ENCODE peak calls at places on chromosome 6, in eight cellular contexts. One of them, this sample, is unnamed.

GRCh38 chr6:1464796-1465348 is 75.5 kb downstream of the FOXF2 start:
- DNase-seq in WTC11: no peak
- DNase-seq in uterus: no peak
- DNase-seq in fibroblast of mammary gland: no peak
- DNase-seq in cardiac fibroblast: no peak
- DNase-seq in RWPE1: no peak
- DNase-seq in Calu3: no peak
- DNase-seq in pancreas: no peak
- DNase-seq in this sample: no peak

GRCh38 chr6:145034664-145035063 is 700.7 kb downstream of the EPM2A start:
- DNase-seq in uterus: no peak
- DNase-seq in Calu3: no peak
- DNase-seq in RWPE1: no peak
- DNase-seq in WTC11: no peak
- DNase-seq in pancreas: no peak
- DNase-seq in fibroblast of mammary gland: peak
- DNase-seq in cardiac fibroblast: peak
- DNase-seq in this sample: no peak

GRCh38 chr6:160398674-160399271 is 50.6 kb downstream of the SLC22A3 start:
- DNase-seq in Calu3: no peak
- DNase-seq in fibroblast of mammary gland: peak
- DNase-seq in WTC11: no peak
- DNase-seq in uterus: no peak
- DNase-seq in pancreas: no peak
- DNase-seq in RWPE1: no peak
- DNase-seq in cardiac fibroblast: peak
- DNase-seq in this sample: no peak

GRCh38 chr6:35731736-35732532 is 4.9 kb upstream of the ARMC12 start:
- DNase-seq in WTC11: peak
- DNase-seq in cardiac fibroblast: peak
- DNase-seq in uterus: peak
- DNase-seq in fibroblast of mammary gland: peak
- DNase-seq in RWPE1: peak
- DNase-seq in pancreas: peak
- DNase-seq in Calu3: peak
- DNase-seq in this sample: peak

GRCh38 chr6:156474507-156475120 is 302.6 kb upstream of the ARID1B start:
- DNase-seq in cardiac fibroblast: no peak
- DNase-seq in uterus: no peak
- DNase-seq in WTC11: no peak
- DNase-seq in RWPE1: no peak
- DNase-seq in Calu3: no peak
- DNase-seq in pancreas: no peak
- DNase-seq in fibroblast of mammary gland: no peak
- DNase-seq in this sample: no peak

GRCh38 chr6:52377538-52378221 is 15.7 kb downstream of the PAQR8 start:
- DNase-seq in cardiac fibroblast: no peak
- DNase-seq in pancreas: no peak
- DNase-seq in Calu3: no peak
- DNase-seq in WTC11: no peak
- DNase-seq in fibroblast of mammary gland: no peak
- DNase-seq in uterus: no peak
- DNase-seq in RWPE1: no peak
- DNase-seq in this sample: no peak

GRCh38 chr6:3784423-3784822 is 32.9 kb upstream of the PXDC1 start:
- DNase-seq in WTC11: no peak
- DNase-seq in pancreas: no peak
- DNase-seq in cardiac fibroblast: no peak
- DNase-seq in Calu3: no peak
- DNase-seq in uterus: no peak
- DNase-seq in RWPE1: no peak
- DNase-seq in fibroblast of mammary gland: no peak
- DNase-seq in this sample: no peak

GRCh38 chr6:145015739-145016558 is 719.4 kb downstream of the EPM2A start:
- DNase-seq in pancreas: no peak
- DNase-seq in RWPE1: peak
- DNase-seq in cardiac fibroblast: peak
- DNase-seq in Calu3: peak
- DNase-seq in WTC11: no peak
- DNase-seq in uterus: no peak
- DNase-seq in fibroblast of mammary gland: peak
- DNase-seq in this sample: no peak

GRCh38 chr6:89117285-89118108 is at the start of gene SRSF12:
- DNase-seq in fibroblast of mammary gland: no peak
- DNase-seq in uterus: peak
- DNase-seq in cardiac fibroblast: peak
- DNase-seq in RWPE1: peak
- DNase-seq in Calu3: peak
- DNase-seq in WTC11: peak
- DNase-seq in pancreas: peak
- DNase-seq in this sample: no peak

GRCh38 chr6:38646166-38646565 is 6.4 kb upstream of the BTBD9 start:
- DNase-seq in uterus: no peak
- DNase-seq in RWPE1: peak
- DNase-seq in cardiac fibroblast: no peak
- DNase-seq in pancreas: no peak
- DNase-seq in fibroblast of mammary gland: no peak
- DNase-seq in Calu3: no peak
- DNase-seq in WTC11: no peak
- DNase-seq in this sample: no peak

GRCh38 chr6:96742702-96743101 is 94.6 kb downstream of the GPR63 start:
- DNase-seq in Calu3: no peak
- DNase-seq in fibroblast of mammary gland: no peak
- DNase-seq in RWPE1: no peak
- DNase-seq in cardiac fibroblast: no peak
- DNase-seq in uterus: no peak
- DNase-seq in WTC11: no peak
- DNase-seq in pancreas: no peak
- DNase-seq in this sample: no peak

GRCh38 chr6:72182337-72183246 is 296.2 kb downstream of the RIMS1 start:
- DNase-seq in WTC11: peak
- DNase-seq in fibroblast of mammary gland: peak
- DNase-seq in cardiac fibroblast: peak
- DNase-seq in RWPE1: peak
- DNase-seq in pancreas: peak
- DNase-seq in uterus: no peak
- DNase-seq in Calu3: peak
- DNase-seq in this sample: peak

GRCh38 chr6:53751417-53751816 is 43.4 kb upstream of the LRRC1 start:
- DNase-seq in WTC11: no peak
- DNase-seq in fibroblast of mammary gland: no peak
- DNase-seq in cardiac fibroblast: no peak
- DNase-seq in Calu3: no peak
- DNase-seq in RWPE1: no peak
- DNase-seq in uterus: no peak
- DNase-seq in pancreas: no peak
- DNase-seq in this sample: no peak

GRCh38 chr6:70709826-70710225 is 42.1 kb downstream of the SMAP1 start:
- DNase-seq in pancreas: no peak
- DNase-seq in WTC11: no peak
- DNase-seq in cardiac fibroblast: peak
- DNase-seq in Calu3: peak
- DNase-seq in uterus: no peak
- DNase-seq in fibroblast of mammary gland: peak
- DNase-seq in RWPE1: peak
- DNase-seq in this sample: no peak

GRCh38 chr6:85390775-85391174 is 59.1 kb upstream of the NT5E start:
- DNase-seq in cardiac fibroblast: peak
- DNase-seq in RWPE1: no peak
- DNase-seq in Calu3: no peak
- DNase-seq in pancreas: no peak
- DNase-seq in WTC11: no peak
- DNase-seq in fibroblast of mammary gland: peak
- DNase-seq in uterus: no peak
- DNase-seq in this sample: no peak

GRCh38 chr6:56713285-56713684 is 70.6 kb upstream of the DST start:
- DNase-seq in fibroblast of mammary gland: peak
- DNase-seq in WTC11: no peak
- DNase-seq in cardiac fibroblast: peak
- DNase-seq in Calu3: peak
- DNase-seq in uterus: peak
- DNase-seq in RWPE1: peak
- DNase-seq in pancreas: no peak
- DNase-seq in this sample: no peak

GRCh38 chr6:50128420-50129005 is 78.8 kb upstream of the DEFB112 start:
- DNase-seq in RWPE1: no peak
- DNase-seq in uterus: no peak
- DNase-seq in fibroblast of mammary gland: peak
- DNase-seq in cardiac fibroblast: peak
- DNase-seq in pancreas: no peak
- DNase-seq in Calu3: no peak
- DNase-seq in WTC11: no peak
- DNase-seq in this sample: no peak
- TF ChIP-seq CTCF in RWPE1: peak
- TF ChIP-seq CTCF in uterus: peak
- TF ChIP-seq CTCF in fibroblast of mammary gland: peak
- TF ChIP-seq CTCF in cardiac fibroblast: peak
- TF ChIP-seq CTCF in pancreas: peak
- TF ChIP-seq CTCF in Calu3: peak
- TF ChIP-seq CTCF in WTC11: no peak
- TF ChIP-seq CTCF in this sample: peak

GRCh38 chr6:163902993-163903392 is 488.5 kb downstream of the QKI start:
- DNase-seq in cardiac fibroblast: no peak
- DNase-seq in WTC11: no peak
- DNase-seq in Calu3: no peak
- DNase-seq in RWPE1: no peak
- DNase-seq in fibroblast of mammary gland: no peak
- DNase-seq in uterus: no peak
- DNase-seq in pancreas: no peak
- DNase-seq in this sample: no peak
- TF ChIP-seq CTCF in cardiac fibroblast: no peak
- TF ChIP-seq CTCF in WTC11: no peak
- TF ChIP-seq CTCF in Calu3: no peak
- TF ChIP-seq CTCF in RWPE1: no peak
- TF ChIP-seq CTCF in fibroblast of mammary gland: no peak
- TF ChIP-seq CTCF in uterus: no peak
- TF ChIP-seq CTCF in pancreas: no peak
- TF ChIP-seq CTCF in this sample: no peak

GRCh38 chr6:69181964-69182363 is 546.9 kb downstream of the ADGRB3 start:
- DNase-seq in uterus: no peak
- DNase-seq in pancreas: no peak
- DNase-seq in WTC11: no peak
- DNase-seq in cardiac fibroblast: no peak
- DNase-seq in Calu3: no peak
- DNase-seq in fibroblast of mammary gland: no peak
- DNase-seq in RWPE1: no peak
- DNase-seq in this sample: no peak

GRCh38 chr6:69180361-69181067 is 545.4 kb downstream of the ADGRB3 start:
- DNase-seq in cardiac fibroblast: no peak
- DNase-seq in RWPE1: no peak
- DNase-seq in pancreas: no peak
- DNase-seq in WTC11: no peak
- DNase-seq in fibroblast of mammary gland: no peak
- DNase-seq in uterus: no peak
- DNase-seq in Calu3: no peak
- DNase-seq in this sample: no peak

GRCh38 chr6:69185276-69185675 is 550.2 kb downstream of the ADGRB3 start:
- DNase-seq in WTC11: no peak
- DNase-seq in cardiac fibroblast: no peak
- DNase-seq in pancreas: no peak
- DNase-seq in fibroblast of mammary gland: no peak
- DNase-seq in RWPE1: no peak
- DNase-seq in uterus: no peak
- DNase-seq in Calu3: no peak
- DNase-seq in this sample: no peak

DNA sequence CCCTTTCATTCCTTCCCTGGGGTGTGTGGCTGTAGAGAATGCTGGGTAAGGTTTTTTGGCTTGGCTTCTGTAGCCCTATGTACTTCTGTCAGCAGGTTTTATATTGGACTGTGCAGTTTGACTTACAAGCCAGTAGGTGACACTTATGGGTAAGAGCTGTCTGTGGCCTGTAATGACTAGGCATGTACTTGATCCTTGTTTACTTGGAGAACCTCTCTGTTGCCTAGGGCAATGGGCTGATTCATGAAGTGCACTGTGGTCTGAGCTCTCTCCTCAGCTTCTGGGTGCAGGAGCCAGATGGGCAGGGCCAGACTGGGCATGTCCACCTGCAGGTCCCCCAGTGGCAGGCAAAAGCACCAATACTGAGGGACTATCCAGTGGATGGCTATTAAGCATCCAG is 544.6 kb downstream of the ADGRB3 start:
- DNase-seq in pancreas: no peak
- DNase-seq in cardiac fibroblast: no peak
- DNase-seq in WTC11: no peak
- DNase-seq in Calu3: no peak
- DNase-seq in uterus: no peak
- DNase-seq in RWPE1: peak
- DNase-seq in fibroblast of mammary gland: no peak
- DNase-seq in this sample: peak
- TF ChIP-seq CTCF in pancreas: no peak
- TF ChIP-seq CTCF in cardiac fibroblast: no peak
- TF ChIP-seq CTCF in WTC11: no peak
- TF ChIP-seq CTCF in Calu3: no peak
- TF ChIP-seq CTCF in uterus: no peak
- TF ChIP-seq CTCF in RWPE1: no peak
- TF ChIP-seq CTCF in fibroblast of mammary gland: no peak
- TF ChIP-seq CTCF in this sample: no peak

GRCh38 chr6:23415819-23416427 is 710.1 kb upstream of the NRSN1 start:
- DNase-seq in cardiac fibroblast: no peak
- DNase-seq in Calu3: no peak
- DNase-seq in uterus: no peak
- DNase-seq in RWPE1: no peak
- DNase-seq in WTC11: no peak
- DNase-seq in fibroblast of mammary gland: no peak
- DNase-seq in pancreas: no peak
- DNase-seq in this sample: no peak

GRCh38 chr6:23413327-23414203 is 712.5 kb upstream of the NRSN1 start:
- DNase-seq in RWPE1: no peak
- DNase-seq in uterus: no peak
- DNase-seq in cardiac fibroblast: no peak
- DNase-seq in pancreas: no peak
- DNase-seq in Calu3: no peak
- DNase-seq in fibroblast of mammary gland: peak
- DNase-seq in WTC11: no peak
- DNase-seq in this sample: no peak

GRCh38 chr6:23412770-23413169 is 713.2 kb upstream of the NRSN1 start:
- DNase-seq in WTC11: no peak
- DNase-seq in Calu3: no peak
- DNase-seq in pancreas: no peak
- DNase-seq in cardiac fibroblast: no peak
- DNase-seq in fibroblast of mammary gland: peak
- DNase-seq in uterus: no peak
- DNase-seq in RWPE1: no peak
- DNase-seq in this sample: no peak

GRCh38 chr6:23414922-23415321 is 711.1 kb upstream of the NRSN1 start:
- DNase-seq in RWPE1: no peak
- DNase-seq in WTC11: no peak
- DNase-seq in Calu3: no peak
- DNase-seq in fibroblast of mammary gland: no peak
- DNase-seq in pancreas: no peak
- DNase-seq in cardiac fibroblast: no peak
- DNase-seq in uterus: no peak
- DNase-seq in this sample: no peak

DNA sequence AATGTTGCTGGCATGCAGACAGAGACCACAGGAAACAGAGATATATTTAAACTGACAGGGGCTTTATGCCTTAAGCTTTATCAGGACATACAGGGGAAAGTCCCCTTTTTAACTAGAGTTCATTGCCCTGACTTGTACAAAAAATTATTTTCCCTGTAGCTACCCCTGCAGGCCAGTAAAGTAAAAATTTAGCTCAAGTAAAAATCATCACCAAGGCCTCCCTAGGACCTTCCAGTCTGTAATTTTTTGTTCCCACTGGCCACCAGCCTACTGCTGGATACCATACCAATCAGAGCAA is 711.9 kb upstream of the NRSN1 start:
- DNase-seq in WTC11: no peak
- DNase-seq in RWPE1: no peak
- DNase-seq in uterus: no peak
- DNase-seq in fibroblast of mammary gland: peak
- DNase-seq in pancreas: no peak
- DNase-seq in Calu3: peak
- DNase-seq in cardiac fibroblast: peak
- DNase-seq in this sample: no peak
- TF ChIP-seq CTCF in WTC11: no peak
- TF ChIP-seq CTCF in RWPE1: peak
- TF ChIP-seq CTCF in uterus: peak
- TF ChIP-seq CTCF in fibroblast of mammary gland: peak
- TF ChIP-seq CTCF in pancreas: no peak
- TF ChIP-seq CTCF in Calu3: no peak
- TF ChIP-seq CTCF in cardiac fibroblast: peak
- TF ChIP-seq CTCF in this sample: no peak